ENCODE peak calls at places on chromosomes 13 and 19, in nine cellular contexts. E, N, U, A, H, X, J, F and K are unnamed samples. For H3K4me1, the result is how much of the 10 kb centered on the place peaks cover.

GRCh38 chr19:11673608-11674041 is 65.1 kb downstream of the ZNF823 start:
- DNase-seq in F (peak), U (peak), H (no peak), X (peak), J (peak), N (peak), A (peak), E (peak), K (no peak)

GRCh38 chr13:94947965-94948371 is 235.6 kb upstream of the SOX21 start:
- DNase-seq in A (no peak), U (no peak), H (no peak), J (no peak), X (no peak), E (no peak), F (no peak), N (no peak), K (no peak)

GRCh38 chr13:80338781-80339577 is 1.9 kb downstream of the SPRY2 start:
- DNase-seq in F (peak), X (no peak), N (peak), U (peak), H (peak), J (peak), A (peak), E (peak), K (peak)

GRCh38 chr19:11088508-11089253 is 582 bp upstream of the LDLR start:
- DNase-seq in J (no peak), N (no peak), F (no peak), X (no peak), H (no peak), A (peak), U (no peak), E (peak), K (no peak)

GRCh38 chr19:33251526-33252090 is 26.0 kb upstream of the SLC7A10 start:
- DNase-seq in U (no peak), N (no peak), H (no peak), E (no peak), F (no peak), J (no peak), X (no peak), A (no peak), K (no peak)

GRCh38 chr19:57310792-57311191 is 9.5 kb upstream of the ZNF543 start:
- DNase-seq in H (no peak), U (no peak), F (no peak), N (no peak), E (no peak), A (no peak), X (no peak), J (no peak), K (no peak)

GRCh38 chr19:1125601-1126533 is 22.1 kb downstream of the GPX4 start:
- DNase-seq in H (no peak), E (peak), N (peak), A (no peak), X (no peak), U (no peak), J (no peak), F (no peak), K (no peak)

GRCh38 chr19:41848666-41849065 is 3.8 kb downstream of the DMRTC2 start:
- DNase-seq in F (no peak), H (no peak), A (no peak), E (no peak), J (no peak), X (no peak), N (no peak), U (no peak), K (no peak)

GRCh38 chr13:77786888-77787287 is 89.4 kb downstream of the SLAIN1 start:
- DNase-seq in U (no peak), X (no peak), F (no peak), E (peak), N (no peak), J (no peak), A (peak), H (no peak), K (no peak)

GRCh38 chr19:7922841-7923205 is 2.7 kb downstream of the SNAPC2 start:
- DNase-seq in J (no peak), X (no peak), H (no peak), U (no peak), F (no peak), N (no peak), E (no peak), A (no peak), K (no peak)

GRCh38 chr19:7924241-7924640 is 1.7 kb downstream of the CTXN1 start:
- DNase-seq in H (no peak), N (no peak), U (no peak), F (no peak), A (no peak), J (no peak), E (no peak), X (no peak), K (no peak)

GRCh38 chr19:7921955-7922840 is 2.1 kb downstream of the SNAPC2 start:
- DNase-seq in X (no peak), F (no peak), E (no peak), U (no peak), J (no peak), H (no peak), N (no peak), A (no peak), K (no peak)

GRCh38 chr19:7924651-7925170 is 1.2 kb downstream of the CTXN1 start:
- DNase-seq in F (no peak), J (no peak), X (no peak), H (no peak), N (no peak), A (no peak), E (no peak), U (no peak), K (no peak)

GRCh38 chr19:7923295-7924191 is 2.4 kb downstream of the CTXN1 start:
- DNase-seq in F (no peak), U (no peak), H (no peak), J (no peak), A (no peak), E (no peak), N (no peak), X (no peak), K (no peak)
- H3K4me1 ChIP-seq in F (under half), U (half or more), H (under half), J (under half), A (under half), E (under half), N (under half), X (under half), K (half or more)

GRCh38 chr19:56138069-56138468 is 3.0 kb upstream of the ZNF444 start:
- DNase-seq in E (no peak), F (no peak), A (no peak), U (no peak), J (no peak), N (no peak), X (no peak), H (no peak), K (no peak)
- H3K4me1 ChIP-seq in E (under half), F (under half), A (under half), U (half or more), J (under half), N (under half), X (under half), H (under half), K (under half)

GRCh38 chr13:98509271-98510155 is 67.4 kb downstream of the STK24 start:
- DNase-seq in J (no peak), X (no peak), A (peak), N (peak), H (peak), F (peak), U (no peak), E (peak), K (no peak)
- H3K4me1 ChIP-seq in J (under half), X (under half), A (under half), N (under half), H (under half), F (under half), U (half or more), E (under half), K (half or more)

GRCh38 chr19:56101746-56102535 is 19.2 kb downstream of the ZNF787 start:
- DNase-seq in A (no peak), N (no peak), U (no peak), H (no peak), J (no peak), X (no peak), F (no peak), E (no peak), K (no peak)

GRCh38 chr19:56106397-56106849 is 14.7 kb downstream of the ZNF787 start:
- DNase-seq in A (no peak), X (no peak), J (no peak), U (no peak), E (no peak), H (no peak), F (no peak), N (no peak), K (no peak)

GRCh38 chr19:56105090-56105701 is 15.9 kb downstream of the ZNF787 start:
- DNase-seq in X (no peak), J (peak), H (peak), F (peak), A (peak), N (peak), U (peak), E (peak), K (no peak)

GRCh38 chr19:56103027-56103614 is 18.0 kb downstream of the ZNF787 start:
- DNase-seq in H (no peak), E (no peak), N (no peak), U (no peak), X (no peak), A (no peak), F (no peak), J (no peak), K (no peak)

GRCh38 chr19:56104423-56104822 is 16.7 kb downstream of the ZNF787 start:
- DNase-seq in J (no peak), U (peak), X (no peak), F (no peak), H (no peak), N (no peak), E (no peak), A (no peak), K (no peak)
- H3K4me1 ChIP-seq in J (under half), U (under half), X (under half), F (under half), H (under half), N (under half), E (under half), A (half or more), K (under half)

GRCh38 chr19:3573858-3574637 is 1.3 kb downstream of the HMG20B start:
- DNase-seq in H (peak), U (peak), J (peak), N (peak), E (peak), X (peak), A (peak), F (peak), K (no peak)

GRCh38 chr19:3575260-3575741 is 2.6 kb downstream of the HMG20B start:
- DNase-seq in H (no peak), N (peak), E (no peak), A (peak), X (no peak), U (no peak), F (no peak), J (no peak), K (no peak)

GRCh38 chr19:3572132-3572854 is 451 bp upstream of the HMG20B start:
- DNase-seq in F (peak), U (peak), E (peak), J (peak), N (peak), A (peak), H (peak), X (peak), K (peak)

GRCh38 chr19:3572855-3573161 is at the start of gene HMG20B:
- DNase-seq in N (no peak), E (no peak), A (no peak), J (no peak), F (no peak), X (no peak), H (no peak), U (no peak), K (no peak)

DNA sequence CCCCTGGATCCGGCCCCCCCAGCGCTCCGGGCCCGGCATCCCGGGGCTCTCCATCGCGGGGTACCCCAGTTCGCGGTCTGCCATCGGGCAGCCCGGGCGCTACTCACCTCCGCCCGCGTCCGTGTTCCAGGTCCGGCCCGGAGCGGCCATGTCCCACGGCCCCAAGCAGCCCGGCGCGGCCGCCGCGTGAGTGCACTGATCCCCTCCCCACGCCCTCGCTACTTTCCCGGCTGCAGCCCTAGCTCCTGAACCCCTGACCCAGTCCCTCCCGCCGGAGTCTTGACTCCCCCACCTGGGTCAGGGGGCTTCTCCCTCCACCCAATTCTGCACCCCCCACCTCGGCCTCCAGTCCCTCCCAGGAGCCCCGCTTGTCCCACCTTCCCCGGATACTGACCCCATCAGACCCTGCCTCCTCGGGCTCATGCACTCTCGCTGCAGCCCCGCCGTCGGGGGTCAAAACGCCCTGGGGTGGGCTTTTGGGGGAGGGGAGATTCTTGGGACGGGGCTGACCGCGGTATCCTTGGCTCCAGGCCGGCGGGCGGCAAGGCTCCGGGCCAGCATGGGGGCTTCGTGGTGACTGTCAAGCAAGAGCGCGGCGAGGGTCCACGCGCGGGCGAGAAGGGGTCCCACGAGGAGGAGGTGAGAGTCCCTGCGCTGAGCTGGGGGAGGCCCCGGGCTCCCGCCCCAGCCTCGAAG is 566 bp downstream of the HMG20B start:
- DNase-seq in N (no peak), H (no peak), A (no peak), X (peak), F (peak), J (no peak), U (no peak), E (no peak), K (no peak)
- H3K4me1 ChIP-seq in N (under half), H (under half), A (under half), X (under half), F (under half), J (under half), U (under half), E (under half), K (under half)

DNA sequence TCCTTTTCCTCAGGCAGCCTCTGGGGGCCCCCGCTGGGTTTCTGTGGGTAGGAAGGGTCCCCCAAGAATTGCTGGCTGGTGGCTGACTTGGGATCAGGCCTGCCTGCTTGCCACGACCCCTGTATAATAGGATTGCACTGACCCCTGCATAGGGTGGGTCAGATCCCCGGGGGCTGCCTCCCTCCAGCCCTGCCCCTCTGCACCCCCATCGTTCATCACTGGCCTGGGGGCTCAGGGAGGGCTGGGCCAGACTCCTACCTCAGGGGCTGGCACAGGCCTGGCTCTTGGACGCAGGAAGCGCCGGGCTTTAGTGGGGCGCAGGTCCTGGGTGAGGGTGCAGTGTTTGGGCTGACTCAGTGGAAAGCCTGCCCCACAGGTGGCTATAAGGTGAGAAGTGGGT is 10.6 kb downstream of the NDUFB7 start:
- DNase-seq in A (no peak), X (no peak), E (no peak), N (no peak), F (no peak), J (no peak), U (no peak), H (no peak), K (no peak)
- H3K4me1 ChIP-seq in A (half or more), X (under half), E (under half), N (under half), F (under half), J (under half), U (under half), H (half or more), K (half or more)